ENCODE peak calls at places on chromosomes 4 and X, in seven cellular contexts. One of them, this sample, is unnamed.

GRCh38 chr4:76782837-76783236 is 115.1 kb downstream of the SOWAHB start:
- DNase-seq in AG10803: peak
- DNase-seq in HFFc6: peak
- DNase-seq in fibroblast of mammary gland: peak
- DNase-seq in ascending aorta: no peak
- DNase-seq in activated CD8-positive, alpha-beta T cell treated with anti-CD3 and anti-CD28 coated beads for 36 hours: no peak
- DNase-seq in breast epithelium: no peak
- DNase-seq in this sample: no peak

GRCh38 chrX:40157228-40158035 is 59.7 kb upstream of the BCOR start:
- DNase-seq in AG10803: no peak
- DNase-seq in HFFc6: no peak
- DNase-seq in fibroblast of mammary gland: no peak
- DNase-seq in ascending aorta: no peak
- DNase-seq in activated CD8-positive, alpha-beta T cell treated with anti-CD3 and anti-CD28 coated beads for 36 hours: no peak
- DNase-seq in breast epithelium: no peak
- DNase-seq in this sample: peak

GRCh38 chr4:133154725-133155124 is 5.6 kb downstream of the PCDH10 start:
- DNase-seq in AG10803: peak
- DNase-seq in HFFc6: peak
- DNase-seq in fibroblast of mammary gland: peak
- DNase-seq in ascending aorta: no peak
- DNase-seq in activated CD8-positive, alpha-beta T cell treated with anti-CD3 and anti-CD28 coated beads for 36 hours: peak
- DNase-seq in breast epithelium: no peak
- DNase-seq in this sample: peak

GRCh38 chr4:134780244-134780643 is 578.7 kb upstream of the PABPC4L start:
- DNase-seq in AG10803: no peak
- DNase-seq in HFFc6: no peak
- DNase-seq in fibroblast of mammary gland: no peak
- DNase-seq in ascending aorta: no peak
- DNase-seq in activated CD8-positive, alpha-beta T cell treated with anti-CD3 and anti-CD28 coated beads for 36 hours: no peak
- DNase-seq in breast epithelium: no peak
- DNase-seq in this sample: no peak

GRCh38 chr4:6963139-6963611 is 53.5 kb downstream of the TBC1D14 start:
- DNase-seq in AG10803: no peak
- DNase-seq in HFFc6: no peak
- DNase-seq in fibroblast of mammary gland: no peak
- DNase-seq in ascending aorta: no peak
- DNase-seq in activated CD8-positive, alpha-beta T cell treated with anti-CD3 and anti-CD28 coated beads for 36 hours: no peak
- DNase-seq in breast epithelium: peak
- DNase-seq in this sample: peak

GRCh38 chr4:186104114-186104894 is at the start of gene FAM149A:
- DNase-seq in AG10803: no peak
- DNase-seq in HFFc6: no peak
- DNase-seq in fibroblast of mammary gland: no peak
- DNase-seq in ascending aorta: no peak
- DNase-seq in activated CD8-positive, alpha-beta T cell treated with anti-CD3 and anti-CD28 coated beads for 36 hours: peak
- DNase-seq in breast epithelium: no peak
- DNase-seq in this sample: peak

GRCh38 chrX:46317158-46317557 is 228.1 kb downstream of the ZNF674 start:
- DNase-seq in AG10803: no peak
- DNase-seq in HFFc6: no peak
- DNase-seq in fibroblast of mammary gland: no peak
- DNase-seq in ascending aorta: no peak
- DNase-seq in activated CD8-positive, alpha-beta T cell treated with anti-CD3 and anti-CD28 coated beads for 36 hours: no peak
- DNase-seq in breast epithelium: no peak
- DNase-seq in this sample: no peak

GRCh38 chr4:56466910-56467283 is 520 bp upstream of the SRP72 start:
- DNase-seq in AG10803: no peak
- DNase-seq in HFFc6: no peak
- DNase-seq in fibroblast of mammary gland: no peak
- DNase-seq in ascending aorta: no peak
- DNase-seq in activated CD8-positive, alpha-beta T cell treated with anti-CD3 and anti-CD28 coated beads for 36 hours: no peak
- DNase-seq in breast epithelium: no peak
- DNase-seq in this sample: peak

GRCh38 chrX:46759645-46759974 is 692 bp upstream of the SLC9A7 start:
- DNase-seq in AG10803: peak
- DNase-seq in HFFc6: peak
- DNase-seq in fibroblast of mammary gland: peak
- DNase-seq in ascending aorta: no peak
- DNase-seq in activated CD8-positive, alpha-beta T cell treated with anti-CD3 and anti-CD28 coated beads for 36 hours: no peak
- DNase-seq in breast epithelium: no peak
- DNase-seq in this sample: no peak

GRCh38 chr4:37988670-37989069 is 28.5 kb downstream of the PTTG2 start:
- DNase-seq in AG10803: no peak
- DNase-seq in HFFc6: no peak
- DNase-seq in fibroblast of mammary gland: no peak
- DNase-seq in ascending aorta: no peak
- DNase-seq in activated CD8-positive, alpha-beta T cell treated with anti-CD3 and anti-CD28 coated beads for 36 hours: no peak
- DNase-seq in breast epithelium: no peak
- DNase-seq in this sample: no peak

GRCh38 chr4:124722069-124722468 is 9.5 kb upstream of the ANKRD50 start:
- DNase-seq in AG10803: no peak
- DNase-seq in HFFc6: no peak
- DNase-seq in fibroblast of mammary gland: peak
- DNase-seq in ascending aorta: no peak
- DNase-seq in activated CD8-positive, alpha-beta T cell treated with anti-CD3 and anti-CD28 coated beads for 36 hours: no peak
- DNase-seq in breast epithelium: no peak
- DNase-seq in this sample: no peak

GRCh38 chr4:184039963-184040383 is 134.9 kb downstream of the STOX2 start:
- DNase-seq in AG10803: no peak
- DNase-seq in HFFc6: no peak
- DNase-seq in fibroblast of mammary gland: peak
- DNase-seq in ascending aorta: no peak
- DNase-seq in activated CD8-positive, alpha-beta T cell treated with anti-CD3 and anti-CD28 coated beads for 36 hours: peak
- DNase-seq in breast epithelium: no peak
- DNase-seq in this sample: peak

GRCh38 chrX:153779891-153780677 is 757 bp upstream of the SRPK3 start:
- DNase-seq in AG10803: no peak
- DNase-seq in HFFc6: no peak
- DNase-seq in fibroblast of mammary gland: no peak
- DNase-seq in ascending aorta: no peak
- DNase-seq in activated CD8-positive, alpha-beta T cell treated with anti-CD3 and anti-CD28 coated beads for 36 hours: no peak
- DNase-seq in breast epithelium: no peak
- DNase-seq in this sample: no peak

GRCh38 chrX:145410622-145411021 is 163.3 kb downstream of the SPANXN1 start:
- DNase-seq in AG10803: no peak
- DNase-seq in HFFc6: no peak
- DNase-seq in fibroblast of mammary gland: no peak
- DNase-seq in ascending aorta: no peak
- DNase-seq in activated CD8-positive, alpha-beta T cell treated with anti-CD3 and anti-CD28 coated beads for 36 hours: no peak
- DNase-seq in breast epithelium: no peak
- DNase-seq in this sample: no peak

DNA sequence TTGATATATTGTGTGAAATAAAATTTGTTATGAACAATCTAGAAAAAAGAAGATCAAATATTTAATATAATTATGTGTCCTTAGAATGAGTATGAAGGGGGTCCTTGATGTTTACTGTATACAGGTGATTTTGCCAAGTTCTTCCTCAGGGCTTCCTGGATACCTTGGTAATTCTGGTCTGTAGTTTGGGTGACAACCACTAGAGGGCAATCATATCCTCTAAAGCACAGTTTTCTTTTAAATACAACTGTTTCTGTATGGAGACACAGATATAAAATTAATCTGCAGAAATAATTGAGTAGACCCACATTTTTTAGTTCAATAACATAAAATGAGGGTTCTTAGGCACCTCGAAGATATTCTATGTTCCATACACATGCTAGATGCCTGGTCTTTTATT is 157.7 kb downstream of the SPANXN1 start:
- DNase-seq in AG10803: peak
- DNase-seq in HFFc6: no peak
- DNase-seq in fibroblast of mammary gland: peak
- DNase-seq in ascending aorta: no peak
- DNase-seq in activated CD8-positive, alpha-beta T cell treated with anti-CD3 and anti-CD28 coated beads for 36 hours: peak
- DNase-seq in breast epithelium: no peak
- DNase-seq in this sample: peak
- TF ChIP-seq CTCF in AG10803: peak
- TF ChIP-seq CTCF in HFFc6: peak
- TF ChIP-seq CTCF in fibroblast of mammary gland: peak
- TF ChIP-seq CTCF in ascending aorta: peak
- TF ChIP-seq CTCF in activated CD8-positive, alpha-beta T cell treated with anti-CD3 and anti-CD28 coated beads for 36 hours: peak
- TF ChIP-seq CTCF in breast epithelium: no peak
- TF ChIP-seq CTCF in this sample: peak

GRCh38 chrX:27336466-27337091 is 126.6 kb downstream of the PPP4R3C start:
- DNase-seq in AG10803: no peak
- DNase-seq in HFFc6: no peak
- DNase-seq in fibroblast of mammary gland: peak
- DNase-seq in ascending aorta: no peak
- DNase-seq in activated CD8-positive, alpha-beta T cell treated with anti-CD3 and anti-CD28 coated beads for 36 hours: peak
- DNase-seq in breast epithelium: no peak
- DNase-seq in this sample: peak
- TF ChIP-seq CTCF in AG10803: peak
- TF ChIP-seq CTCF in HFFc6: peak
- TF ChIP-seq CTCF in fibroblast of mammary gland: peak
- TF ChIP-seq CTCF in ascending aorta: peak
- TF ChIP-seq CTCF in activated CD8-positive, alpha-beta T cell treated with anti-CD3 and anti-CD28 coated beads for 36 hours: peak
- TF ChIP-seq CTCF in breast epithelium: peak
- TF ChIP-seq CTCF in this sample: peak

GRCh38 chr4:610411-611261 is 14.7 kb upstream of the PDE6B start:
- DNase-seq in AG10803: peak
- DNase-seq in HFFc6: peak
- DNase-seq in fibroblast of mammary gland: peak
- DNase-seq in ascending aorta: no peak
- DNase-seq in activated CD8-positive, alpha-beta T cell treated with anti-CD3 and anti-CD28 coated beads for 36 hours: no peak
- DNase-seq in breast epithelium: no peak
- DNase-seq in this sample: no peak
- TF ChIP-seq CTCF in AG10803: no peak
- TF ChIP-seq CTCF in HFFc6: no peak
- TF ChIP-seq CTCF in fibroblast of mammary gland: no peak
- TF ChIP-seq CTCF in ascending aorta: no peak
- TF ChIP-seq CTCF in activated CD8-positive, alpha-beta T cell treated with anti-CD3 and anti-CD28 coated beads for 36 hours: no peak
- TF ChIP-seq CTCF in breast epithelium: no peak
- TF ChIP-seq CTCF in this sample: no peak

DNA sequence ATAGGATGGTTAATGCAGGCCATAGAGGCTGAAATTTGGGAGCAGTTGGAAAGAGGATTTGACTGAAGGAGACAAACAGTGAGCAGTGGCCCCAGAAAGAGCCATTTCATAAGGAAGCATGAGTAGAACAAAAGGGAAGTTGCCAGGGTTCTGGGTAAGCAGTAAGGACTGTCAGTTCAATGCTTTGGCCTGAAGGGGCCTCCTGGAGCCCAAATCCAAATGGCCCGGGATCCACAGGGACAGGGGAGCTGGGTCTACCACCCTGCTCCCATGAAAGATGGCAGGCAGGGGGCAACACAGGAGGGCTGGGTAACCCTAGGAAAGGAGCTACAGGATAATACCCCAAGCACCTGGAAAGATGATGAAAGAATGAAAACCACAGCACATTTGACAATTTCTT is 4.1 kb upstream of the INTS6L start:
- DNase-seq in AG10803: no peak
- DNase-seq in HFFc6: no peak
- DNase-seq in fibroblast of mammary gland: no peak
- DNase-seq in ascending aorta: no peak
- DNase-seq in activated CD8-positive, alpha-beta T cell treated with anti-CD3 and anti-CD28 coated beads for 36 hours: no peak
- DNase-seq in breast epithelium: no peak
- DNase-seq in this sample: no peak
- TF ChIP-seq CTCF in AG10803: no peak
- TF ChIP-seq CTCF in HFFc6: peak
- TF ChIP-seq CTCF in fibroblast of mammary gland: peak
- TF ChIP-seq CTCF in ascending aorta: no peak
- TF ChIP-seq CTCF in activated CD8-positive, alpha-beta T cell treated with anti-CD3 and anti-CD28 coated beads for 36 hours: no peak
- TF ChIP-seq CTCF in breast epithelium: no peak
- TF ChIP-seq CTCF in this sample: no peak

DNA sequence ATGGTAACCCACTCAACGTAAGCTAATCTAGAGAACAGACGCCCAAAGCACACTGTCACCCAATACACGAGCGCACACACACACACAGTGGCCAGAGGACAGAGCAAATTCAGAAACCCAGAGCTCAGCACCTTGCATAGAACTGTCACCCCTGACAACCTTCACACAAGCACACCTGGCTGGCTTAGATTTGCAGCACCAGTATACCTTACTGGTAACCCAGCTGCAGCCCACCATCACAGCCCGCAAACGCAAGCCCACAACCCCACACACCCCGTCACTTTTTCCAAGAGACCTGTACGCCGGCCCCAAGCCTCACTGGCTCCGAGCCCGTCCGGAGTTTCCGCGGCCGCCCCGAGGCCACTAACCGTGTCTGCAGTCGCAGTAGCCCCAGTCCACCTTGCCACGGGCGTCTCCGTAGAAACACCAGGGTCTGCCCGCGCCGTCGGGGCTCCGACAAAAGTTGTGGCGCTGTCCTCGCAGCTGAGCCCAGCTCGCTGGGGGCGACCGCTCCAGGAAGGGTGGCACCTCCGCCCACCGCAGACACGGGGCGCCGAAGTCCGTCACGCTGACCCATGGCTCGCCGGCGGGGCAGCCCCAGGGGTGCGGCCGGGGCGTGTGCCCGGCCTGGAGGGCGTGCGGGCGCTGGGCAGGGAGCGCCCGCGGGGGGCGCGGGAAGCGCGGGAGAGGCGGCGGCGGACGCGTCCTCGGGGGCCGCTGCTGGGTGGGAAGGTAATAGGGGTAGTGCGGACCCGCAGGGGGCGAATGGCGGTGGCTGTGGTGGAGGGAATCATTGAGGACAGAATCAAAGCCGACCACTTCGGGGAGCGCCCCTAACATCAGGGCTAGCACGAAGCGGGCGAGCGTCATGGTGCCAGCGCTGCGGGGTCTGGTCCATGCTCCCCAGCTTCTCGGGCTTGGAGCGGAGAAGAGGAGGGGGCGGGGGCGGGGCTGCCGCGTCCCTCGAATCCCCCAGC is 664 bp downstream of the PRSS12 start:
- DNase-seq in AG10803: no peak
- DNase-seq in HFFc6: peak
- DNase-seq in fibroblast of mammary gland: peak
- DNase-seq in ascending aorta: no peak
- DNase-seq in activated CD8-positive, alpha-beta T cell treated with anti-CD3 and anti-CD28 coated beads for 36 hours: peak
- DNase-seq in breast epithelium: peak
- DNase-seq in this sample: peak
- TF ChIP-seq CTCF in AG10803: no peak
- TF ChIP-seq CTCF in HFFc6: no peak
- TF ChIP-seq CTCF in fibroblast of mammary gland: no peak
- TF ChIP-seq CTCF in ascending aorta: no peak
- TF ChIP-seq CTCF in activated CD8-positive, alpha-beta T cell treated with anti-CD3 and anti-CD28 coated beads for 36 hours: no peak
- TF ChIP-seq CTCF in breast epithelium: peak
- TF ChIP-seq CTCF in this sample: no peak

GRCh38 chr4:120056249-120056648 is 10.4 kb downstream of the MAD2L1 start:
- DNase-seq in AG10803: peak
- DNase-seq in HFFc6: peak
- DNase-seq in fibroblast of mammary gland: peak
- DNase-seq in ascending aorta: no peak
- DNase-seq in activated CD8-positive, alpha-beta T cell treated with anti-CD3 and anti-CD28 coated beads for 36 hours: no peak
- DNase-seq in breast epithelium: no peak
- DNase-seq in this sample: no peak
- TF ChIP-seq CTCF in AG10803: peak
- TF ChIP-seq CTCF in HFFc6: peak
- TF ChIP-seq CTCF in fibroblast of mammary gland: peak
- TF ChIP-seq CTCF in ascending aorta: peak
- TF ChIP-seq CTCF in activated CD8-positive, alpha-beta T cell treated with anti-CD3 and anti-CD28 coated beads for 36 hours: no peak
- TF ChIP-seq CTCF in breast epithelium: no peak
- TF ChIP-seq CTCF in this sample: peak

This sample was measured in GM10248.